ENCODE peak calls at places on chromosomes 7 and 10, in six cellular contexts. P is fibroblast of lung, I is SJCRH30, O is lung, D is A673, N is H7. Q is an unnamed sample.

GRCh38 chr7:87934699-87935372 is 785 bp downstream of the ADAM22 start:
- DNase-seq in P (peak), I (peak), O (no peak), D (peak), N (peak), Q (peak)

GRCh38 chr7:19079066-19079465 is 38.4 kb downstream of the TWIST1 start:
- DNase-seq in P (peak), I (peak), O (no peak), D (no peak), N (no peak), Q (no peak)

GRCh38 chr7:82194011-82194410 is 249.6 kb downstream of the CACNA2D1 start:
- DNase-seq in P (peak), I (no peak), O (no peak), D (no peak), N (no peak), Q (peak)

GRCh38 chr7:139673230-139673629 is 104.6 kb downstream of the HIPK2 start:
- DNase-seq in P (no peak), I (no peak), O (no peak), D (no peak), N (peak), Q (no peak)

GRCh38 chr7:99563650-99564049 is 5.2 kb downstream of the ZNF655 start:
- DNase-seq in P (peak), I (no peak), O (no peak), D (no peak), N (no peak), Q (no peak)

GRCh38 chr10:127964644-127965043 is 57.7 kb downstream of the PTPRE start:
- DNase-seq in P (no peak), I (no peak), O (no peak), D (no peak), N (no peak), Q (no peak)

GRCh38 chr10:123136806-123137642 is 1.3 kb downstream of the HMX3 start:
- DNase-seq in P (peak), I (no peak), O (no peak), D (no peak), N (peak), Q (peak)

GRCh38 chr7:130201796-130202195 is 3.4 kb downstream of the TMEM209 start:
- DNase-seq in P (no peak), I (no peak), O (no peak), D (no peak), N (no peak), Q (no peak)

GRCh38 chr10:12848439-12849173 is 152.9 kb downstream of the CCDC3 start:
- DNase-seq in P (no peak), I (no peak), O (no peak), D (no peak), N (no peak), Q (no peak)

GRCh38 chr10:24136070-24136469 is 72.9 kb upstream of the KIAA1217 start:
- DNase-seq in P (no peak), I (no peak), O (no peak), D (no peak), N (no peak), Q (no peak)

GRCh38 chr7:159215053-159215452 is 70.4 kb upstream of the VIPR2 start:
- DNase-seq in P (no peak), I (no peak), O (no peak), D (no peak), N (no peak), Q (no peak)

GRCh38 chr7:39536926-39537325 is 29.3 kb upstream of the YAE1 start:
- DNase-seq in P (no peak), I (no peak), O (no peak), D (no peak), N (no peak), Q (peak)

GRCh38 chr10:119293368-119293767 is 86.0 kb downstream of the GRK5 start:
- DNase-seq in P (no peak), I (no peak), O (no peak), D (no peak), N (no peak), Q (no peak)

GRCh38 chr10:96509017-96509641 is 4.6 kb downstream of the TLL2 start:
- DNase-seq in P (no peak), I (no peak), O (no peak), D (peak), N (peak), Q (no peak)

GRCh38 chr10:4652111-4653010 is 173.6 kb upstream of the AKR1E2 start:
- DNase-seq in P (no peak), I (no peak), O (no peak), D (no peak), N (no peak), Q (no peak)

GRCh38 chr7:70720191-70720873 is 411.6 kb upstream of the GALNT17 start:
- DNase-seq in P (no peak), I (no peak), O (no peak), D (no peak), N (no peak), Q (peak)

GRCh38 chr7:34844936-34845665 is 187.1 kb downstream of the NPSR1 start:
- DNase-seq in P (no peak), I (no peak), O (no peak), D (peak), N (no peak), Q (no peak)

GRCh38 chr10:90222372-90222771 is 521.0 kb downstream of the KIF20B start:
- DNase-seq in P (peak), I (peak), O (no peak), D (peak), N (no peak), Q (no peak)

GRCh38 chr10:118036281-118036875 is 10.4 kb downstream of the RAB11FIP2 start:
- DNase-seq in P (no peak), I (no peak), O (no peak), D (no peak), N (no peak), Q (no peak)

GRCh38 chr7:18177129-18177814 is 149.6 kb upstream of the PRPS1L1 start:
- DNase-seq in P (no peak), I (no peak), O (no peak), D (no peak), N (no peak), Q (no peak)

GRCh38 chr10:13340626-13341370 is 7.3 kb downstream of the SEPHS1 start:
- DNase-seq in P (no peak), I (no peak), O (no peak), D (no peak), N (no peak), Q (no peak)

GRCh38 chr7:36265720-36266119 is 112.7 kb downstream of the EEPD1 start:
- DNase-seq in P (no peak), I (no peak), O (no peak), D (no peak), N (no peak), Q (peak)

GRCh38 chr7:40865441-40866233 is 730.8 kb downstream of the SUGCT start:
- DNase-seq in P (no peak), I (no peak), O (no peak), D (no peak), N (no peak), Q (no peak)

GRCh38 chr7:37390149-37390548 is 58.5 kb downstream of the ELMO1 start:
- DNase-seq in P (no peak), I (peak), O (no peak), D (no peak), N (peak), Q (peak)
- H3K4me3 ChIP-seq in P (no peak), I (peak), O (no peak), D (no peak), N (no peak), Q (no peak)

DNA sequence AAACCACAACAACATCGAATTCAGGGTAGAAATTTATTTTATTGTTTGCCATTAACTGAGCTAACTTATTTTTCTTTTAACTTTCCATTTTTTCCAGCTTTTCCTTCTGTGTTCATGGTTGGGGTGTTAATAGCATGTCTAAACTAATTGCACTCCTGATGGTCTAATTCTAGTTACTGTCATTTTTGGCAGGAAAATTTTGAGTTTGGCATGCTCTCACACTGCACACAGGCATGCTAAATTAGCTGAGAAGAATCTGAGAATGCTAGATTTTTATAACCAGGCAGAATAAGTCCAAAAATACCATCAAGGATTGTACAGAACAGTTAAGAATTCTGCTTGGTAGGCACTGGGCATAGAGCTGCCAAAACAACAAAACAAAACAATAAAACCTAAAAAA is 58.1 kb upstream of the SYPL1 start:
- DNase-seq in P (no peak), I (no peak), O (no peak), D (no peak), N (no peak), Q (no peak)
- H3K4me3 ChIP-seq in P (no peak), I (no peak), O (no peak), D (no peak), N (no peak), Q (no peak)

GRCh38 chr7:2844153-2845077 is at the start of gene GNA12:
- DNase-seq in P (peak), I (peak), O (peak), D (peak), N (peak), Q (peak)
- H3K4me3 ChIP-seq in P (peak), I (peak), O (peak), D (peak), N (peak), Q (peak)

GRCh38 chr10:114397651-114398145 is 6.6 kb downstream of the AFAP1L2 start:
- DNase-seq in P (peak), I (peak), O (no peak), D (no peak), N (no peak), Q (no peak)
- H3K4me3 ChIP-seq in P (peak), I (no peak), O (no peak), D (no peak), N (no peak), Q (no peak)

GRCh38 chr7:105662998-105663397 is 81.7 kb upstream of the EFCAB10 start:
- DNase-seq in P (no peak), I (no peak), O (no peak), D (no peak), N (no peak), Q (no peak)

GRCh38 chr7:105664816-105665525 is 83.7 kb upstream of the EFCAB10 start:
- DNase-seq in P (no peak), I (peak), O (no peak), D (peak), N (peak), Q (peak)

GRCh38 chr7:105661625-105662024 is 80.3 kb upstream of the EFCAB10 start:
- DNase-seq in P (no peak), I (no peak), O (no peak), D (no peak), N (no peak), Q (no peak)

GRCh38 chr7:105666324-105666723 is 85.0 kb upstream of the EFCAB10 start:
- DNase-seq in P (no peak), I (no peak), O (no peak), D (no peak), N (no peak), Q (no peak)

GRCh38 chr7:105665684-105666083 is 84.4 kb upstream of the EFCAB10 start:
- DNase-seq in P (no peak), I (no peak), O (no peak), D (no peak), N (no peak), Q (no peak)
- H3K4me3 ChIP-seq in P (no peak), I (no peak), O (no peak), D (no peak), N (no peak), Q (no peak)

DNA sequence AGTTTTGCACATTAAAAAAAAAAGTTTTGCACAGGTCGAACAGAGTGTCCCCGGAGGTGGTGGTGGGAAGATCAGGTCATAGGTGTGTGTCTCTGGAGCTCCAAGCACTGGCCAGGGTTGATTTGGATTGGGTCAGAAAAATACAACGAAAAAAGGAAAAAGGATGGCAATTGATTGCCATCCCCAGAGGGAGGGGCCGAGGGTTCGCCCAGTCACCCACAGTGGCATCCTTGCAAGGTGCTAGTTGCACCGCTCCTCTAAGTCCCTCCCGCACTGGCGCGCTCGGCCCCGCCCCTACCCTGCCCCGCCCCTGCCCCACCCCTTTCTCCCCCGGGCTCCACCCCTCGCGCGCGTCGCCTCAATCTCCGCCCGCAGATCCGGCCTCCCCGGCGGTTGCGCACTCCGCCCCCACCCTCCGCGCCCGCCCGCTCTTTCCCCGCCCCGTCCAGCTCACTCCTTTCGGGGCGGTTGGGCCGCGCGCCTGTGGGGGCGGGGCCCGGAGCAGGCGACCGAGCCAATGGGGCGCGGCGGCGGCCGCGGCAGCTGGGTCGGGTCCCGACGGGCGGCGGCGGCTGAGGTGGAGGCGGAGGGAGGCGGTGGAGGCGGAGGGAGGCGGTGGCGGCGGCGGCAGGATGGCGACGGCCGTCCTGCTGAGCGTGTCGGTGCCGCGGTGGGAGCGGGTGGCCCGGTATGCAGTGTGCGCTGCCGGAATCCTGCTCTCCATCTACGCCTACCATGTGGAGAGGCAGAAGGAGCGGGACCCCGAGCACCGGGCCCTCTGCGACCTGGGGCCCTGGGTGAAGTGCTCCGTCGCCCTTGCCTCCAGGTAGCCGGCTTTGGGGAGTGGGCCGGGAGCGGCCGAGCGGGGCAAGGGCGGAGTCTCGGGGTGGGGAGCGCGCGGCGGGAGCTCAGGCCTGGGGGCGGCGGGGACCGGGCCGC is 31.5 kb upstream of the ERV3-1 start:
- DNase-seq in P (peak), I (peak), O (peak), D (peak), N (peak), Q (peak)
- H3K4me3 ChIP-seq in P (peak), I (peak), O (peak), D (peak), N (peak), Q (peak)

DNA sequence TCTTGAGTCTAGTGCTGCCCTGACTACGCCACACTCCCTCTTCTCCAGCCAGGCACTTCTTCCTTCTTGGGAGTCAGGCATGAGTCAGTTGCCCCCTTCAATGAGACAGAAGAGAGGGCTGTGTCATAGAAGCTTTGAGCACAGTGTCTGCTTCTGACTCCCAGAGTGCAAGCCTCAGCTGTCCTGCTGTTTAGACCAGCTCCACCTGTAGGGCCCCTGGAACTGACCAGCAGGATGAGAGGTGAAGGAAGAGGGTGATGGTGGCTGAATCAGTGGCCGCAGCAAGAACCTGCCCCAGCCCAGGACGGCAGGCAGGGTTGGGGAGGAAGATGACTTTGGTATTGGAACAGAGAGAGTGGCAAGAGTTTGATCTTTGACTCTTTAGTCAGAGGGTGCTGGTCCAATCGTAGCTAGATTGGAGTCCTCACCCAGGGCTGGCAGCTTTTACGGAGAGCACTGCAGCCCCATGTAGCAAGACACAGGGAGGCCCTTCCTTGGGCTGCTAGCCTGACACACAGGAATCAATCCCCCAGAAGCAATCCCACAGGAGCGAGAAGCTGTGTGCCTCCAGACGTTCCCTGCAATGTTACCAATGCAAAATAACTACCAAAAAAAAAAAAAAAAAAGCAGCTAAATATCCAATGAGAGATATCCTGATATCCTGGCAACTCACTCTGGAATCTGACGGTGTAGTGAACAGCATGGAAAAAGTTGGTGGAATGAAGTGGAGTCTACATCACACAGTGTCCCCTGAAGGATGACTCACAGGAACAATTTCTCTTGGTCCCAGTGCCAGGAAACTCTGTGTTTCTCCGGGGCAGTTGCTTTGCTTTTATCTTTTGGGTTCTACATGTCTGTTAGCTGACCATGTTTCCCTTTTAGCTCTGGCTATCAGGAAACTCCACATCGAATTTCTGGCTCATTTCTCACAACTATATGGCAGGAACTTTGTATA is 6.9 kb downstream of the C10orf62 start:
- DNase-seq in P (peak), I (peak), O (peak), D (no peak), N (peak), Q (no peak)
- H3K4me3 ChIP-seq in P (no peak), I (no peak), O (no peak), D (no peak), N (no peak), Q (no peak)

GRCh38 chr10:5811387-5811821 is 1.8 kb downstream of the GDI2 start:
- DNase-seq in P (peak), I (peak), O (no peak), D (peak), N (no peak), Q (peak)

GRCh38 chr10:5809541-5810154 is 3.6 kb downstream of the GDI2 start:
- DNase-seq in P (no peak), I (no peak), O (no peak), D (no peak), N (no peak), Q (no peak)

GRCh38 chr10:5812283-5813090 is 747 bp downstream of the GDI2 start:
- DNase-seq in P (no peak), I (peak), O (peak), D (peak), N (peak), Q (peak)

GRCh38 chr10:5813091-5813340 is 218 bp downstream of the GDI2 start:
- DNase-seq in P (no peak), I (no peak), O (no peak), D (no peak), N (no peak), Q (no peak)

GRCh38 chr10:5810235-5810634 is 3.0 kb downstream of the GDI2 start:
- DNase-seq in P (no peak), I (no peak), O (no peak), D (no peak), N (no peak), Q (no peak)
- H3K4me3 ChIP-seq in P (peak), I (no peak), O (no peak), D (peak), N (no peak), Q (peak)

GRCh38 chr7:94393251-94393758 is 1.4 kb upstream of the COL1A2 start:
- DNase-seq in P (peak), I (no peak), O (no peak), D (peak), N (no peak), Q (no peak)
- H3K4me3 ChIP-seq in P (peak), I (no peak), O (no peak), D (no peak), N (peak), Q (no peak)

GRCh38 chr10:116996994-116997393 is 8.0 kb downstream of the SHTN1 start:
- DNase-seq in P (no peak), I (no peak), O (no peak), D (no peak), N (no peak), Q (no peak)

GRCh38 chr10:116993610-116994009 is 11.4 kb downstream of the SHTN1 start:
- DNase-seq in P (no peak), I (no peak), O (no peak), D (no peak), N (no peak), Q (no peak)

GRCh38 chr10:116994113-116994890 is 10.7 kb downstream of the SHTN1 start:
- DNase-seq in P (no peak), I (no peak), O (no peak), D (no peak), N (no peak), Q (no peak)

GRCh38 chr10:116998172-116998571 is 6.8 kb downstream of the SHTN1 start:
- DNase-seq in P (no peak), I (no peak), O (no peak), D (no peak), N (no peak), Q (no peak)

GRCh38 chr10:116995648-116996047 is 9.3 kb downstream of the SHTN1 start:
- DNase-seq in P (no peak), I (no peak), O (no peak), D (no peak), N (no peak), Q (no peak)
- H3K4me3 ChIP-seq in P (no peak), I (no peak), O (no peak), D (no peak), N (no peak), Q (no peak)

Q was measured in NB4.